ENCODE peak calls at places on chromosome 19, in four cellular contexts. M is K562, P is DND-41, W is IMR-90. K is an unnamed sample.

GRCh38 chr19:44846455-44847143 is 502 bp downstream of the NECTIN2 start:
- DNase-seq in P (no peak), W (no peak), M (no peak), K (no peak)

GRCh38 chr19:16419671-16420394 is 51.9 kb downstream of the EPS15L1 start:
- DNase-seq in M (no peak), P (no peak), W (no peak), K (no peak)

GRCh38 chr19:10884273-10884672 is 12.9 kb downstream of the CARM1 start:
- DNase-seq in P (no peak), W (peak), M (no peak), K (no peak)

GRCh38 chr19:16398530-16399241 is 73.1 kb downstream of the EPS15L1 start:
- DNase-seq in M (no peak), P (no peak), W (peak), K (no peak)

GRCh38 chr19:42074513-42075363 is 1.2 kb upstream of the ZNF574 start:
- DNase-seq in M (peak), P (peak), W (no peak), K (peak)

GRCh38 chr19:29596885-29597525 is 9.1 kb upstream of the POP4 start:
- DNase-seq in P (no peak), W (peak), M (no peak), K (no peak)

GRCh38 chr19:16061943-16062342 is 14.4 kb upstream of the TPM4 start:
- DNase-seq in W (no peak), M (no peak), P (no peak), K (no peak)

GRCh38 chr19:765179-765738 is 14.3 kb downstream of the MISP start:
- DNase-seq in W (no peak), P (no peak), M (no peak), K (no peak)

GRCh38 chr19:2048959-2049740 is 1.9 kb downstream of the MKNK2 start:
- DNase-seq in M (no peak), W (no peak), P (no peak), K (peak)

GRCh38 chr19:2050991-2051770 is at the start of gene MKNK2:
- DNase-seq in M (peak), W (peak), P (peak), K (peak)

GRCh38 chr19:18063463-18063862 is 23.3 kb downstream of the IL12RB1 start:
- DNase-seq in M (peak), P (no peak), W (no peak), K (no peak)

GRCh38 chr19:51546650-51547396 is 15.4 kb upstream of the SIGLEC6 start:
- DNase-seq in W (peak), M (peak), P (no peak), K (no peak)

GRCh38 chr19:45895519-45895972 is 6.9 kb downstream of the MYPOP start:
- DNase-seq in P (no peak), M (no peak), W (no peak), K (no peak)

GRCh38 chr19:570315-570714 is 2.1 kb upstream of the BSG start:
- DNase-seq in W (no peak), M (peak), P (no peak), K (no peak)

GRCh38 chr19:55638864-55639359 is 1.9 kb upstream of the ZNF580 start:
- DNase-seq in W (peak), P (peak), M (no peak), K (peak)

GRCh38 chr19:7605490-7606222 is 10.0 kb downstream of the CAMSAP3 start:
- DNase-seq in M (peak), W (no peak), P (peak), K (peak)

GRCh38 chr19:29890392-29890791 is 51.6 kb upstream of the URI1 start:
- DNase-seq in M (no peak), W (no peak), P (no peak), K (no peak)

GRCh38 chr19:33302974-33303790 is 848 bp upstream of the CEBPA start:
- DNase-seq in M (no peak), W (peak), P (no peak), K (peak)

GRCh38 chr19:45507864-45508680 is 793 bp downstream of the VASP start:
- DNase-seq in M (peak), W (no peak), P (peak), K (peak)

GRCh38 chr19:49631610-49632192 is 8.2 kb downstream of the RRAS start:
- DNase-seq in W (no peak), M (no peak), P (no peak), K (no peak)

GRCh38 chr19:51572415-51572814 is 1.3 kb downstream of the ZNF175 start:
- DNase-seq in M (peak), P (no peak), W (peak), K (no peak)

GRCh38 chr19:5354403-5354802 is 13.8 kb upstream of the PTPRS start:
- DNase-seq in M (peak), W (no peak), P (peak), K (no peak)

GRCh38 chr19:30209617-30210600 is 162.3 kb upstream of the ZNF536 start:
- DNase-seq in M (no peak), P (no peak), W (no peak), K (no peak)

GRCh38 chr19:18068395-18068794 is 18.3 kb downstream of the IL12RB1 start:
- DNase-seq in P (no peak), M (no peak), W (no peak), K (no peak)

GRCh38 chr19:16366433-16367268 is 42.0 kb downstream of the KLF2 start:
- DNase-seq in M (no peak), P (no peak), W (no peak), K (peak)

GRCh38 chr19:45413497-45413896 is 7.1 kb downstream of the POLR1G start:
- DNase-seq in M (no peak), P (no peak), W (no peak), K (no peak)

GRCh38 chr19:8575467-8575997 is 1.7 kb downstream of the MYO1F start:
- DNase-seq in W (peak), P (peak), M (no peak), K (no peak)

GRCh38 chr19:6482343-6482686 is 728 bp upstream of the DENND1C start:
- DNase-seq in P (no peak), M (no peak), W (no peak), K (no peak)

GRCh38 chr19:42081584-42082258 is 5.8 kb downstream of the ZNF574 start:
- DNase-seq in W (peak), P (no peak), M (no peak), K (peak)

GRCh38 chr19:40398417-40399056 is 8.6 kb upstream of the HIPK4 start:
- DNase-seq in M (peak), W (no peak), P (no peak), K (peak)

GRCh38 chr19:2212861-2213711 is 23.0 kb downstream of the PLEKHJ1 start:
- DNase-seq in M (no peak), W (no peak), P (no peak), K (no peak)

GRCh38 chr19:13013649-13014048 is 18.4 kb downstream of the NFIX start:
- DNase-seq in P (no peak), W (no peak), M (no peak), K (no peak)

GRCh38 chr19:6223461-6224307 is 56.1 kb downstream of the MLLT1 start:
- DNase-seq in M (no peak), P (no peak), W (no peak), K (no peak)

GRCh38 chr19:40693150-40693788 is 2.8 kb upstream of the NUMBL start:
- DNase-seq in W (no peak), P (no peak), M (no peak), K (no peak)

GRCh38 chr19:17079710-17080440 is 4.3 kb downstream of the MYO9B start:
- DNase-seq in P (no peak), W (peak), M (no peak), K (peak)

GRCh38 chr19:5942991-5943390 is 28.9 kb downstream of the CAPS start:
- DNase-seq in W (no peak), P (no peak), M (no peak), K (no peak)

GRCh38 chr19:15787611-15788155 is at the start of gene OR10H5:
- DNase-seq in P (no peak), W (no peak), M (no peak), K (no peak)

GRCh38 chr19:7673995-7674667 is 2.8 kb upstream of the MCEMP1 start:
- DNase-seq in M (peak), W (peak), P (peak), K (peak)

DNA sequence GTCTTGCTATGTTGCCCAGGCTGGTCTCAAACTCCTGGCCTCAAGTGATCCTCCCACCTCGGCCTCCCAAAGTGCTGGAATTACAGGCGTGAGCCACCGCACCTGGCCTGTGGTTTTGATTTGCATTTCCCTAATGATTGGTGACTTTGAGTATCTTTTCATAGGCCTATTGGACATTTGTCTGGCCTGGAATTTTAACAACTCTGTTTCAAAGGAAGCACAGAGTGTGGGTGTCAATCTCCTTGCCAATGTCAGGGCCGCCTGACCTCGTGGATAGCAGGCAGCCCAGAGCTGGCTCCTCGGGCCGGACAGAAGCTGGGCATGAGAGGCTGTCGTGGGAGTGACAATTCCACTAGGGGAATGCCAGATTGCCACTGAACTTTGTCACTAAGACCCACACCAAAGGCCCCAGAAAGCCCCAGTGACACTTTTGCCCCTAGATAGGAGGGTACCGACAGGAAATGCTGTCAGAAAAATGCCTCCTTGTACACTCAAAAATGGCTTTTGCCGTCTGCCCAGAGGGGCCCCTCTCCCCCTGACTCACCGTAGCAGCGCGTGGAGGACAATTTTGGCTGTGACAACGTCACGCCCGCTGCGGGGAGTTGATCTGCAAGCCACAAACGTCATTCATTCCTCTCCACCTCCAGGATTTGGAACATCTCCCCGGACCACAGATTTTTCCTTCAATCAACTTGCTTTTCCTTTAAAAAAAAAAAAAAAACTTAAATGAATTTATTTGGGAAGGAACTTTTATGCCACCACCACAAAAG is 11.7 kb upstream of the ADGRE5 start:
- DNase-seq in P (no peak), W (peak), M (no peak), K (no peak)
- H2AFZ ChIP-seq in P (no peak), W (peak), M (peak), K (peak)

DNA sequence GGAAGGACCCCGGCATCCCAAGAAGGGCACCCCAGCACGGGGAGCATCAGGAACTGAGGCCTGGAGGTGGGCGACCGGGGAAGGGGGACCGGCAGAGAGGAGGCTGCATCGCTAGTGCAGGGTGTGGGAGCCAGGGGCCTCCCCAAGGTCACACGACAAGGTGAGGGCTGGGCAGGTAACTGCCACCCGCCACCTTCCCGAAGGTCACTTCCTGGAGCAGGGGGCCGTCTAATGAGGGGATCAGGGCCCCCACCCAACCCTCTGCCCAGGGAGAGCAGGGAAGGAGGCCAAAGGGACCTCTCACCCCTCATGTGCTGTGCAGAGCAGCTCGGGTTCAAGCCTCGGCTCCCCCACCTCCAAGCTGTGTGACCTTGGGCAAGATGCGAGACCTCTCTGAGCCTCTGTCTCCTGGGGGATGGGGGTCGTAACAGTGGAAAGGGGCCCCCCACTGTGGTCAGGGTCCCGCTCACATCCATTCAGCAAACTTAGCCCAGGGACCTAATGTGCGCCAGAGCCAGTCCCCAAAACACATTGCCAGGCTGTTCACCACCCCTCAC is 6.0 kb downstream of the ZBTB7A start:
- DNase-seq in P (no peak), M (no peak), W (no peak), K (no peak)
- H3K4me3 ChIP-seq in P (no peak), M (peak), W (no peak), K (peak)

DNA sequence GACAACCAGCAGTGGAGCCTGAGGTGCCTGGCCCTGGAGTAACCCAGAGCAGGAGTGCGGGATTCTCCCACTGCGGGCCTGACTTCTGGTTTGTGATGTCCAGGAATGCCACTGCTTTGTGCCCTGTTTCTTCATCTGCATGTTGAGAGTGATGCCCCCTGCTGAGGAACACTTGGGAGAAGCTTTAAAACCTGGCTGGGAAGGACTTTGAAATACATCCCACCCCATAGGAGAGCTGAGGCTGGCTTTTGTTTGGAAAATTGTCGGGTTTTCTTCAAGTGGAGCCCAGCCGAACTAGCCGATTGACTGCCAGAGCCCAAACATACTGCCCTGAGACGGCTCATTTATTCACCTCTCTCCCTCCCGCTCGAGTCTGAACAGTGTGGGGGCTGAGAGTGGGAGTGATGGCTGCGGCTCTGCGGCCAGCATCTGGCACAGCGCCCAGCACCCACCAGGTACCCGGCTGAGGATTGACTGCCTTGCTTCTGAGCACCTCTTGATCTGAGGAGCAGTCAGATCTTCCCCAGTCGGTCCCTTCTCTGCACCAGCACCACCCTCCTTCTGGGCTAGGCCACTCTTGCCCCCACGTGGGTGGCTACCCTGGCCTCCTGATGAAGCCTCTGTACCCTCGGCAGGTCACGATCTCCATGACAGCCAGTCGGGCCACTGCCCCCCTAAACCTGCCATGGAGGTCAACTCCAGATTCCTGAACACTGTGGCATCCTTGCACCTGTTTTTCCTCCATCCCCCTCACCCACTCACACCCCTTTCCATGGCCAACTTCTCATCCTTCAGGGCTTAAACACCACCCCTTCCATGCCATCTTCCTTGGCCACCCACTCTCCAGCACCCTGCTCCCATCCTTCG is 148.9 kb downstream of the SIPA1L3 start:
- DNase-seq in M (no peak), W (no peak), P (no peak), K (no peak)
- TF ChIP-seq CTCF in M (no peak), W (no peak), P (no peak), K (no peak)

DNA sequence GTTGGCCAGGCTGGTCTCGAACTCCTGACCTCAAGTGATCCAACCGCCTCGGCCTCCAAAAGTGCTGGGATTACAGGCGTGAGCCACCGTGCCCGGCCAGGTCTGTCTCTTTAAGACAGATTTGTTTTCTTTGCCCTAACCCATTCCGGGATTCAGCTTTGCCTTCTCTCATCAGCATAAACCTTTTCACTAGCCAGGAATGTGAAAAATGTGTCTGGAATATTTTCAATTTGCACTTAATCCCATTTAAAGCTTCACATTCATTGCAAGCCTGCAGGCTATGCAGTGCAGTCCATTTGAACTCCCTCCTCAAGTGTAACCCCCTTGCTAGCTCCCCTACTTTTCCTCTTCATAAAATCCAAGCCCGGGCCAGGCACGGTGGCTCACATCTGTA is 880 bp upstream of the TMEM160 start:
- DNase-seq in P (no peak), M (no peak), W (peak), K (no peak)
- H2AFZ ChIP-seq in P (peak), M (peak), W (peak), K (peak)

DNA sequence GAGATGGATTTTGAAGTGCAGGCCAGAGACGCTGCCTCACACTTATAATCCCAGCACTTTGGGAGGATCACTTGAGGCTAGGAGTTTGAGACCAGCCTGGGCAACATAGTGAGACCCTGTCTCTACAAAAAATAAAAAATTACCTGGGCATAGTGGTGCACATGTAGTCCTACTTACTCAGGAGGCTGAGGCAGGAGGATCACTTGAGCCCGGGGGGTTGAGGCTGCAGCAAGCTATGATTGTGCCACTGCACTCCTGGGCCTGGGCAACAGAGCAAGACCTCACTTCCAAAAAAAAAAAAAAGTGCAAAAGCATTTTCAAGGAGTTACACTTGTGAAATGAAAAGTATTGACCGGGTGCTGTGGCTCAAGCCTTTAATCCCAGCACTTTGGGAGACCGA is 27.6 kb upstream of the FBXO17 start:
- DNase-seq in P (no peak), W (no peak), M (no peak), K (no peak)
- H3K4me3 ChIP-seq in P (no peak), W (no peak), M (no peak), K (no peak)

GRCh38 chr19:14480695-14481069 is 5.5 kb upstream of the PTGER1 start:
- DNase-seq in P (no peak), M (no peak), W (peak), K (no peak)
- TF ChIP-seq CTCF in P (no peak), M (no peak), W (peak), K (no peak)

K was measured in OCI-LY7.